ENCODE peak calls at places on chromosome 2, in six cellular contexts. One of them, this sample, is unnamed.

GRCh38 chr2:109368798-109369197 is 239.8 kb downstream of the SH3RF3 start:
- DNase-seq in pancreas: no peak
- DNase-seq in fibroblast of pulmonary artery: no peak
- DNase-seq in activated CD8-positive, alpha-beta T cell treated with anti-CD3 and anti-CD28 coated beads, Interleukin-2, amount 10 ng/mL, durations not matched to agents 7 days and 5 days: no peak
- DNase-seq in SW 1271: no peak
- DNase-seq in COR-L47: no peak
- DNase-seq in this sample: no peak

GRCh38 chr2:72800491-72800890 is 25.3 kb downstream of the EXOC6B start:
- DNase-seq in pancreas: no peak
- DNase-seq in activated CD8-positive, alpha-beta T cell treated with anti-CD3 and anti-CD28 coated beads, Interleukin-2, amount 10 ng/mL, durations not matched to agents 7 days and 5 days: no peak
- DNase-seq in fibroblast of pulmonary artery: no peak
- DNase-seq in COR-L47: no peak
- DNase-seq in SW 1271: no peak
- DNase-seq in this sample: no peak

GRCh38 chr2:161355985-161356384 is 47.8 kb downstream of the PSMD14 start:
- DNase-seq in COR-L47: no peak
- DNase-seq in pancreas: no peak
- DNase-seq in activated CD8-positive, alpha-beta T cell treated with anti-CD3 and anti-CD28 coated beads, Interleukin-2, amount 10 ng/mL, durations not matched to agents 7 days and 5 days: no peak
- DNase-seq in fibroblast of pulmonary artery: no peak
- DNase-seq in SW 1271: no peak
- DNase-seq in this sample: no peak

GRCh38 chr2:230687498-230687897 is 25.1 kb upstream of the CAB39 start:
- DNase-seq in pancreas: no peak
- DNase-seq in activated CD8-positive, alpha-beta T cell treated with anti-CD3 and anti-CD28 coated beads, Interleukin-2, amount 10 ng/mL, durations not matched to agents 7 days and 5 days: no peak
- DNase-seq in fibroblast of pulmonary artery: no peak
- DNase-seq in COR-L47: no peak
- DNase-seq in SW 1271: no peak
- DNase-seq in this sample: peak; percentile 17

GRCh38 chr2:3289164-3289515 is 88.5 kb downstream of the EIPR1 start:
- DNase-seq in COR-L47: no peak
- DNase-seq in pancreas: no peak
- DNase-seq in fibroblast of pulmonary artery: no peak
- DNase-seq in SW 1271: no peak
- DNase-seq in activated CD8-positive, alpha-beta T cell treated with anti-CD3 and anti-CD28 coated beads, Interleukin-2, amount 10 ng/mL, durations not matched to agents 7 days and 5 days: no peak
- DNase-seq in this sample: no peak

GRCh38 chr2:19674051-19675002 is 227.5 kb downstream of the TTC32 start:
- DNase-seq in COR-L47: no peak
- DNase-seq in pancreas: no peak
- DNase-seq in SW 1271: no peak
- DNase-seq in fibroblast of pulmonary artery: no peak
- DNase-seq in activated CD8-positive, alpha-beta T cell treated with anti-CD3 and anti-CD28 coated beads, Interleukin-2, amount 10 ng/mL, durations not matched to agents 7 days and 5 days: no peak
- DNase-seq in this sample: no peak

GRCh38 chr2:73239776-73240175 is 5.7 kb downstream of the CCT7 start:
- DNase-seq in SW 1271: no peak
- DNase-seq in fibroblast of pulmonary artery: peak; percentile 88
- DNase-seq in activated CD8-positive, alpha-beta T cell treated with anti-CD3 and anti-CD28 coated beads, Interleukin-2, amount 10 ng/mL, durations not matched to agents 7 days and 5 days: no peak
- DNase-seq in COR-L47: no peak
- DNase-seq in pancreas: no peak
- DNase-seq in this sample: peak; percentile 67

GRCh38 chr2:20484810-20485611 is 38.1 kb downstream of the RHOB start:
- DNase-seq in SW 1271: no peak
- DNase-seq in activated CD8-positive, alpha-beta T cell treated with anti-CD3 and anti-CD28 coated beads, Interleukin-2, amount 10 ng/mL, durations not matched to agents 7 days and 5 days: no peak
- DNase-seq in fibroblast of pulmonary artery: no peak
- DNase-seq in COR-L47: no peak
- DNase-seq in pancreas: no peak
- DNase-seq in this sample: no peak

GRCh38 chr2:202178342-202178958 is 59.9 kb downstream of the SUMO1 start:
- DNase-seq in COR-L47: peak; percentile 42
- DNase-seq in pancreas: no peak
- DNase-seq in fibroblast of pulmonary artery: peak; percentile 79
- DNase-seq in activated CD8-positive, alpha-beta T cell treated with anti-CD3 and anti-CD28 coated beads, Interleukin-2, amount 10 ng/mL, durations not matched to agents 7 days and 5 days: peak; percentile 66
- DNase-seq in SW 1271: peak; percentile 31
- DNase-seq in this sample: peak; percentile 68